ENCODE peak calls at places on chromosome 19, in eight cellular contexts. X is head of caudate nucleus; S is stimulated activated CD4-positive, alpha-beta T cell treated with anti-CD3 and anti-CD28 coated beads, Interleukin-4, amount 100 ng/mL, for 1 hour; A is HT-29; Y is NCI-H774; F is SK-MEL-5; H is GM20000; L is NCI-H1105. C is an unnamed sample.

GRCh38 chr19:29139227-29139626 is 73.7 kb downstream of the UQCRFS1 start:
- DNase-seq in H (no peak), L (no peak), F (no peak), A (no peak), S (no peak), X (no peak), Y (no peak), C (no peak)

GRCh38 chr19:16462757-16463250 is 9.0 kb downstream of the EPS15L1 start:
- DNase-seq in F (peak; percentile 47), X (peak; percentile 27), S (no peak), A (peak; percentile 7), L (no peak), H (no peak), Y (no peak), C (no peak)

GRCh38 chr19:48318286-48318987 is 6.9 kb upstream of the EMP3 start:
- DNase-seq in A (no peak), L (no peak), H (no peak), F (no peak), Y (no peak), X (no peak), S (no peak), C (no peak)

GRCh38 chr19:15640294-15640903 is at the start of gene CYP4F3:
- DNase-seq in L (no peak), X (no peak), F (no peak), S (no peak), A (peak; percentile 91), H (no peak), Y (peak; percentile 93), C (no peak)

GRCh38 chr19:2282062-2282861 is at the start of gene PEAK3:
- DNase-seq in A (no peak), F (no peak), L (no peak), S (no peak), Y (no peak), X (peak; percentile 55), H (peak; percentile 73), C (peak; percentile 45)

GRCh38 chr19:19259741-19260140 is 13.4 kb downstream of the TM6SF2 start:
- DNase-seq in Y (peak; percentile 12), H (no peak), F (peak; percentile 84), L (no peak), X (no peak), S (no peak), A (peak; percentile 11), C (peak; percentile 56)

GRCh38 chr19:5002143-5002542 is 33.2 kb downstream of the KDM4B start:
- DNase-seq in L (no peak), S (no peak), Y (no peak), F (no peak), A (no peak), X (no peak), H (no peak), C (no peak)

GRCh38 chr19:55670280-55671053 is 4.6 kb upstream of the EPN1 start:
- DNase-seq in H (no peak), A (no peak), S (peak; percentile 22), Y (peak; percentile 39), X (no peak), F (no peak), L (no peak), C (peak; percentile 59)

GRCh38 chr19:37087110-37087509 is 8.9 kb downstream of the ZNF420 start:
- DNase-seq in Y (no peak), L (no peak), H (no peak), A (no peak), S (no peak), F (no peak), X (no peak), C (no peak)

GRCh38 chr19:15262011-15262410 is 29.8 kb upstream of the EPHX3 start:
- DNase-seq in H (no peak), X (no peak), F (no peak), L (no peak), Y (no peak), S (no peak), A (no peak), C (no peak)

GRCh38 chr19:43675269-43675879 is 5.4 kb upstream of the PLAUR start:
- DNase-seq in X (no peak), L (no peak), Y (no peak), S (no peak), A (peak; percentile 99), H (peak; percentile 45), F (no peak), C (peak; percentile 36)

GRCh38 chr19:676343-677105 is at the start of gene FSTL3:
- DNase-seq in F (no peak), A (no peak), S (no peak), L (no peak), H (peak; percentile 37), Y (no peak), X (no peak), C (no peak)

GRCh38 chr19:51488491-51488890 is 10.2 kb downstream of the CEACAM18 start:
- DNase-seq in S (no peak), A (no peak), L (no peak), H (no peak), X (no peak), F (no peak), Y (no peak), C (no peak)

GRCh38 chr19:50557009-50557613 is 11.1 kb downstream of the LRRC4B start:
- DNase-seq in A (no peak), S (no peak), L (no peak), H (no peak), Y (no peak), F (no peak), X (no peak), C (no peak)

GRCh38 chr19:46181386-46181774 is 33.3 kb downstream of the IGFL2 start:
- DNase-seq in A (peak; percentile 57), L (no peak), H (no peak), S (no peak), F (peak; percentile 17), X (no peak), Y (no peak), C (no peak)